ENCODE peak calls at places on chromosomes 5 and 9, in ten cellular contexts. One of them, this sample, is unnamed.

GRCh38 chr5:146993876-146994530 is 115.4 kb upstream of the PPP2R2B start:
- DNase-seq in epithelial cell of esophagus: peak; percentile 10
- DNase-seq in activated T-cell treated with anti-CD3 and anti-CD28 coated beads for 48 hours: no peak
- DNase-seq in vagina: no peak
- DNase-seq in Caki2: no peak
- DNase-seq in mesendoderm: no peak
- DNase-seq in iPS-NIHi11: no peak
- DNase-seq in colonic mucosa: no peak
- DNase-seq in hypothalamus: no peak
- DNase-seq in HT1080: peak; percentile 2
- DNase-seq in this sample: peak; percentile 33

GRCh38 chr9:88418715-88419540 is 30.7 kb downstream of the SPIN1 start:
- DNase-seq in vagina: no peak
- DNase-seq in HT1080: peak; percentile 97
- DNase-seq in Caki2: peak; percentile 60
- DNase-seq in colonic mucosa: no peak
- DNase-seq in iPS-NIHi11: no peak
- DNase-seq in activated T-cell treated with anti-CD3 and anti-CD28 coated beads for 48 hours: peak; percentile 30
- DNase-seq in epithelial cell of esophagus: peak; percentile 72
- DNase-seq in hypothalamus: no peak
- DNase-seq in mesendoderm: no peak
- DNase-seq in this sample: peak; percentile 21

GRCh38 chr9:33637881-33638280 is 113.8 kb downstream of the ANKRD18B start:
- DNase-seq in iPS-NIHi11: peak; percentile 28
- DNase-seq in hypothalamus: no peak
- DNase-seq in mesendoderm: no peak
- DNase-seq in vagina: no peak
- DNase-seq in epithelial cell of esophagus: no peak
- DNase-seq in HT1080: no peak
- DNase-seq in activated T-cell treated with anti-CD3 and anti-CD28 coated beads for 48 hours: no peak
- DNase-seq in Caki2: no peak
- DNase-seq in colonic mucosa: no peak
- DNase-seq in this sample: no peak

GRCh38 chr9:76027426-76027825 is 137.0 kb downstream of the PCSK5 start:
- DNase-seq in Caki2: no peak
- DNase-seq in colonic mucosa: no peak
- DNase-seq in epithelial cell of esophagus: peak; percentile 3
- DNase-seq in hypothalamus: no peak
- DNase-seq in mesendoderm: no peak
- DNase-seq in HT1080: no peak
- DNase-seq in iPS-NIHi11: no peak
- DNase-seq in vagina: no peak
- DNase-seq in activated T-cell treated with anti-CD3 and anti-CD28 coated beads for 48 hours: no peak
- DNase-seq in this sample: no peak

GRCh38 chr9:109766351-109766750 is 13.6 kb upstream of the PALM2AKAP2 start:
- DNase-seq in mesendoderm: no peak
- DNase-seq in epithelial cell of esophagus: peak; percentile 95
- DNase-seq in iPS-NIHi11: no peak
- DNase-seq in HT1080: no peak
- DNase-seq in hypothalamus: no peak
- DNase-seq in vagina: no peak
- DNase-seq in Caki2: no peak
- DNase-seq in activated T-cell treated with anti-CD3 and anti-CD28 coated beads for 48 hours: no peak
- DNase-seq in colonic mucosa: no peak
- DNase-seq in this sample: peak; percentile 90

GRCh38 chr9:100028201-100028784 is 70.5 kb downstream of the ERP44 start:
- DNase-seq in vagina: no peak
- DNase-seq in mesendoderm: peak; percentile 89
- DNase-seq in iPS-NIHi11: peak; percentile 77
- DNase-seq in colonic mucosa: peak; percentile 72
- DNase-seq in epithelial cell of esophagus: peak; percentile 77
- DNase-seq in Caki2: peak; percentile 39
- DNase-seq in activated T-cell treated with anti-CD3 and anti-CD28 coated beads for 48 hours: peak; percentile 55
- DNase-seq in hypothalamus: peak; percentile 3
- DNase-seq in HT1080: peak; percentile 62
- DNase-seq in this sample: peak; percentile 77

GRCh38 chr5:4255441-4255840 is 659.8 kb downstream of the IRX1 start:
- DNase-seq in Caki2: no peak
- DNase-seq in activated T-cell treated with anti-CD3 and anti-CD28 coated beads for 48 hours: no peak
- DNase-seq in mesendoderm: no peak
- DNase-seq in colonic mucosa: no peak
- DNase-seq in hypothalamus: no peak
- DNase-seq in epithelial cell of esophagus: no peak
- DNase-seq in HT1080: no peak
- DNase-seq in vagina: no peak
- DNase-seq in iPS-NIHi11: no peak
- DNase-seq in this sample: no peak

GRCh38 chr5:24742334-24742733 is 97.6 kb upstream of the CDH10 start:
- DNase-seq in colonic mucosa: no peak
- DNase-seq in activated T-cell treated with anti-CD3 and anti-CD28 coated beads for 48 hours: no peak
- DNase-seq in iPS-NIHi11: no peak
- DNase-seq in HT1080: peak; percentile 38
- DNase-seq in mesendoderm: peak; percentile 15
- DNase-seq in vagina: no peak
- DNase-seq in hypothalamus: no peak
- DNase-seq in epithelial cell of esophagus: no peak
- DNase-seq in Caki2: peak; percentile 82
- DNase-seq in this sample: no peak

GRCh38 chr5:32612134-32612888 is 27.0 kb downstream of the SUB1 start:
- DNase-seq in epithelial cell of esophagus: no peak
- DNase-seq in Caki2: peak; percentile 8
- DNase-seq in vagina: no peak
- DNase-seq in activated T-cell treated with anti-CD3 and anti-CD28 coated beads for 48 hours: no peak
- DNase-seq in colonic mucosa: peak; percentile 24
- DNase-seq in iPS-NIHi11: no peak
- DNase-seq in HT1080: no peak
- DNase-seq in mesendoderm: peak; percentile 82
- DNase-seq in hypothalamus: no peak
- DNase-seq in this sample: no peak

GRCh38 chr5:178392386-178392785 is 159.8 kb upstream of the PHYKPL start:
- DNase-seq in colonic mucosa: no peak
- DNase-seq in vagina: no peak
- DNase-seq in activated T-cell treated with anti-CD3 and anti-CD28 coated beads for 48 hours: no peak
- DNase-seq in hypothalamus: no peak
- DNase-seq in Caki2: no peak
- DNase-seq in mesendoderm: no peak
- DNase-seq in epithelial cell of esophagus: no peak
- DNase-seq in iPS-NIHi11: no peak
- DNase-seq in HT1080: no peak
- DNase-seq in this sample: no peak

GRCh38 chr9:33157960-33158359 is 9.2 kb downstream of the B4GALT1 start:
- DNase-seq in iPS-NIHi11: no peak
- DNase-seq in HT1080: no peak
- DNase-seq in epithelial cell of esophagus: peak; percentile 86
- DNase-seq in mesendoderm: peak; percentile 55
- DNase-seq in Caki2: no peak
- DNase-seq in hypothalamus: no peak
- DNase-seq in activated T-cell treated with anti-CD3 and anti-CD28 coated beads for 48 hours: no peak
- DNase-seq in vagina: no peak
- DNase-seq in colonic mucosa: no peak
- DNase-seq in this sample: peak; percentile 45

GRCh38 chr5:132474131-132474723 is 16.3 kb downstream of the IRF1 start:
- DNase-seq in iPS-NIHi11: no peak
- DNase-seq in mesendoderm: peak; percentile 25
- DNase-seq in hypothalamus: no peak
- DNase-seq in HT1080: no peak
- DNase-seq in colonic mucosa: no peak
- DNase-seq in Caki2: no peak
- DNase-seq in epithelial cell of esophagus: no peak
- DNase-seq in vagina: no peak
- DNase-seq in activated T-cell treated with anti-CD3 and anti-CD28 coated beads for 48 hours: no peak
- DNase-seq in this sample: no peak

GRCh38 chr9:32989651-32990050 is 11.8 kb downstream of the APTX start:
- DNase-seq in iPS-NIHi11: no peak
- DNase-seq in vagina: no peak
- DNase-seq in hypothalamus: no peak
- DNase-seq in mesendoderm: no peak
- DNase-seq in colonic mucosa: no peak
- DNase-seq in epithelial cell of esophagus: peak; percentile 2
- DNase-seq in HT1080: no peak
- DNase-seq in Caki2: peak; percentile 22
- DNase-seq in activated T-cell treated with anti-CD3 and anti-CD28 coated beads for 48 hours: no peak
- DNase-seq in this sample: no peak

GRCh38 chr9:128724744-128725211 is 851 bp upstream of the ZDHHC12 start:
- DNase-seq in HT1080: peak; percentile 75
- DNase-seq in colonic mucosa: peak; percentile 89
- DNase-seq in vagina: no peak
- DNase-seq in Caki2: peak; percentile 92
- DNase-seq in hypothalamus: peak; percentile 16
- DNase-seq in mesendoderm: peak; percentile 96
- DNase-seq in iPS-NIHi11: peak; percentile 79
- DNase-seq in activated T-cell treated with anti-CD3 and anti-CD28 coated beads for 48 hours: peak; percentile 33
- DNase-seq in epithelial cell of esophagus: peak; percentile 73
- DNase-seq in this sample: peak; percentile 65

GRCh38 chr9:94975480-94976452 is 249.3 kb downstream of the AOPEP start:
- DNase-seq in hypothalamus: no peak
- DNase-seq in epithelial cell of esophagus: no peak
- DNase-seq in activated T-cell treated with anti-CD3 and anti-CD28 coated beads for 48 hours: no peak
- DNase-seq in HT1080: no peak
- DNase-seq in iPS-NIHi11: no peak
- DNase-seq in Caki2: no peak
- DNase-seq in colonic mucosa: no peak
- DNase-seq in vagina: no peak
- DNase-seq in mesendoderm: no peak
- DNase-seq in this sample: no peak

GRCh38 chr9:137221477-137222111 is 446 bp downstream of the RNF208 start:
- DNase-seq in hypothalamus: no peak
- DNase-seq in Caki2: no peak
- DNase-seq in HT1080: no peak
- DNase-seq in colonic mucosa: peak; percentile 56
- DNase-seq in iPS-NIHi11: peak; percentile 61
- DNase-seq in activated T-cell treated with anti-CD3 and anti-CD28 coated beads for 48 hours: no peak
- DNase-seq in mesendoderm: peak; percentile 30
- DNase-seq in vagina: no peak
- DNase-seq in epithelial cell of esophagus: no peak
- DNase-seq in this sample: no peak

GRCh38 chr5:138974227-138975063 is 99.3 kb upstream of the LRRTM2 start:
- DNase-seq in vagina: no peak
- DNase-seq in Caki2: no peak
- DNase-seq in mesendoderm: no peak
- DNase-seq in colonic mucosa: no peak
- DNase-seq in activated T-cell treated with anti-CD3 and anti-CD28 coated beads for 48 hours: no peak
- DNase-seq in HT1080: no peak
- DNase-seq in iPS-NIHi11: no peak
- DNase-seq in epithelial cell of esophagus: no peak
- DNase-seq in hypothalamus: no peak
- DNase-seq in this sample: no peak

GRCh38 chr9:94533155-94533554 is 21.7 kb upstream of the PCAT7 start:
- DNase-seq in hypothalamus: no peak
- DNase-seq in activated T-cell treated with anti-CD3 and anti-CD28 coated beads for 48 hours: no peak
- DNase-seq in vagina: no peak
- DNase-seq in mesendoderm: no peak
- DNase-seq in HT1080: no peak
- DNase-seq in Caki2: peak; percentile 21
- DNase-seq in epithelial cell of esophagus: no peak
- DNase-seq in colonic mucosa: peak; percentile 35
- DNase-seq in iPS-NIHi11: no peak
- DNase-seq in this sample: no peak

GRCh38 chr5:82159014-82159413 is 119.1 kb downstream of the RPS23 start:
- DNase-seq in mesendoderm: no peak
- DNase-seq in iPS-NIHi11: no peak
- DNase-seq in colonic mucosa: no peak
- DNase-seq in HT1080: peak; percentile 77
- DNase-seq in epithelial cell of esophagus: peak; percentile 88
- DNase-seq in hypothalamus: no peak
- DNase-seq in vagina: no peak
- DNase-seq in Caki2: no peak
- DNase-seq in activated T-cell treated with anti-CD3 and anti-CD28 coated beads for 48 hours: no peak
- DNase-seq in this sample: peak; percentile 86

GRCh38 chr5:15183520-15183919 is 311.9 kb upstream of the ANKH start:
- DNase-seq in colonic mucosa: no peak
- DNase-seq in activated T-cell treated with anti-CD3 and anti-CD28 coated beads for 48 hours: no peak
- DNase-seq in iPS-NIHi11: no peak
- DNase-seq in Caki2: no peak
- DNase-seq in HT1080: no peak
- DNase-seq in hypothalamus: no peak
- DNase-seq in mesendoderm: peak; percentile 20
- DNase-seq in vagina: no peak
- DNase-seq in epithelial cell of esophagus: peak; percentile 18
- DNase-seq in this sample: peak; percentile 13

GRCh38 chr9:15142903-15143534 is 164.0 kb downstream of the TTC39B start:
- DNase-seq in Caki2: peak; percentile 30
- DNase-seq in colonic mucosa: no peak
- DNase-seq in activated T-cell treated with anti-CD3 and anti-CD28 coated beads for 48 hours: no peak
- DNase-seq in epithelial cell of esophagus: peak; percentile 65
- DNase-seq in iPS-NIHi11: peak; percentile 73
- DNase-seq in mesendoderm: peak; percentile 83
- DNase-seq in vagina: no peak
- DNase-seq in hypothalamus: no peak
- DNase-seq in HT1080: peak; percentile 50
- DNase-seq in this sample: peak; percentile 59

GRCh38 chr9:73643379-73644013 is 491.8 kb downstream of the ANXA1 start:
- DNase-seq in iPS-NIHi11: no peak
- DNase-seq in mesendoderm: peak; percentile 28
- DNase-seq in Caki2: peak; percentile 54
- DNase-seq in vagina: no peak
- DNase-seq in epithelial cell of esophagus: peak; percentile 85
- DNase-seq in activated T-cell treated with anti-CD3 and anti-CD28 coated beads for 48 hours: no peak
- DNase-seq in hypothalamus: no peak
- DNase-seq in colonic mucosa: no peak
- DNase-seq in HT1080: peak; percentile 92
- DNase-seq in this sample: peak; percentile 23

This sample was measured in MCF 10A.